ENCODE peak calls at places on chromosomes 5 and 9, in eight cellular contexts. One of them, this sample, is unnamed.

GRCh38 chr5:137666901-137667300 is 69.0 kb downstream of the KLHL3 start:
- DNase-seq in tibial nerve: no peak
- DNase-seq in body of pancreas: no peak
- DNase-seq in adrenal gland: no peak
- DNase-seq in lower leg skin: no peak
- DNase-seq in suprapubic skin: no peak
- DNase-seq in esophagus squamous epithelium: no peak
- DNase-seq in ovary: no peak
- DNase-seq in this sample: no peak

GRCh38 chr9:131951905-131952304 is 127.8 kb downstream of the MED27 start:
- DNase-seq in adrenal gland: peak; percentile 23
- DNase-seq in ovary: no peak
- DNase-seq in esophagus squamous epithelium: no peak
- DNase-seq in tibial nerve: peak; percentile 48
- DNase-seq in lower leg skin: no peak
- DNase-seq in suprapubic skin: no peak
- DNase-seq in body of pancreas: no peak
- DNase-seq in this sample: no peak

GRCh38 chr9:114361542-114361941 is 26.2 kb downstream of the AKNA start:
- DNase-seq in lower leg skin: no peak
- DNase-seq in adrenal gland: no peak
- DNase-seq in body of pancreas: no peak
- DNase-seq in ovary: no peak
- DNase-seq in tibial nerve: no peak
- DNase-seq in suprapubic skin: no peak
- DNase-seq in esophagus squamous epithelium: no peak
- DNase-seq in this sample: no peak

GRCh38 chr5:148011407-148012124 is 52.2 kb upstream of the SPINK5 start:
- DNase-seq in adrenal gland: peak; percentile 72
- DNase-seq in lower leg skin: no peak
- DNase-seq in tibial nerve: no peak
- DNase-seq in ovary: no peak
- DNase-seq in body of pancreas: no peak
- DNase-seq in esophagus squamous epithelium: no peak
- DNase-seq in suprapubic skin: no peak
- DNase-seq in this sample: peak; percentile 12

GRCh38 chr9:125061391-125061790 is 81.9 kb downstream of the SCAI start:
- DNase-seq in adrenal gland: no peak
- DNase-seq in ovary: no peak
- DNase-seq in lower leg skin: no peak
- DNase-seq in suprapubic skin: no peak
- DNase-seq in body of pancreas: no peak
- DNase-seq in esophagus squamous epithelium: no peak
- DNase-seq in tibial nerve: no peak
- DNase-seq in this sample: no peak

GRCh38 chr9:83167126-83167525 is 104.2 kb upstream of the RASEF start:
- DNase-seq in esophagus squamous epithelium: no peak
- DNase-seq in adrenal gland: no peak
- DNase-seq in body of pancreas: no peak
- DNase-seq in lower leg skin: no peak
- DNase-seq in tibial nerve: no peak
- DNase-seq in suprapubic skin: no peak
- DNase-seq in ovary: no peak
- DNase-seq in this sample: no peak

GRCh38 chr9:34957492-34958410 is at the start of gene PHF24:
- DNase-seq in suprapubic skin: no peak
- DNase-seq in adrenal gland: no peak
- DNase-seq in ovary: no peak
- DNase-seq in tibial nerve: no peak
- DNase-seq in lower leg skin: peak; percentile 82
- DNase-seq in body of pancreas: no peak
- DNase-seq in esophagus squamous epithelium: no peak
- DNase-seq in this sample: no peak

GRCh38 chr5:1660511-1660910 is 136.8 kb upstream of the LPCAT1 start:
- DNase-seq in ovary: no peak
- DNase-seq in suprapubic skin: no peak
- DNase-seq in tibial nerve: no peak
- DNase-seq in adrenal gland: no peak
- DNase-seq in esophagus squamous epithelium: no peak
- DNase-seq in lower leg skin: peak; percentile 77
- DNase-seq in body of pancreas: no peak
- DNase-seq in this sample: no peak

GRCh38 chr9:84668204-84669007 is 1.1 kb upstream of the NTRK2 start:
- DNase-seq in tibial nerve: peak; percentile 75
- DNase-seq in adrenal gland: peak; percentile 33
- DNase-seq in body of pancreas: peak; percentile 69
- DNase-seq in lower leg skin: peak; percentile 92
- DNase-seq in ovary: peak; percentile 83
- DNase-seq in suprapubic skin: peak; percentile 68
- DNase-seq in esophagus squamous epithelium: no peak
- DNase-seq in this sample: no peak

GRCh38 chr5:176837707-176838115 is 27.4 kb downstream of the UNC5A start:
- DNase-seq in lower leg skin: peak; percentile 92
- DNase-seq in suprapubic skin: peak; percentile 80
- DNase-seq in body of pancreas: peak; percentile 88
- DNase-seq in ovary: peak; percentile 93
- DNase-seq in esophagus squamous epithelium: no peak
- DNase-seq in tibial nerve: peak; percentile 75
- DNase-seq in adrenal gland: peak; percentile 95
- DNase-seq in this sample: peak; percentile 74

GRCh38 chr5:6785861-6786180 is 72.6 kb downstream of the TENT4A start:
- DNase-seq in body of pancreas: no peak
- DNase-seq in adrenal gland: no peak
- DNase-seq in tibial nerve: no peak
- DNase-seq in esophagus squamous epithelium: no peak
- DNase-seq in ovary: no peak
- DNase-seq in suprapubic skin: no peak
- DNase-seq in lower leg skin: no peak
- DNase-seq in this sample: no peak

GRCh38 chr5:18761801-18762200 is 1127.5 kb downstream of the TAF11L14 start:
- DNase-seq in esophagus squamous epithelium: no peak
- DNase-seq in tibial nerve: no peak
- DNase-seq in lower leg skin: no peak
- DNase-seq in ovary: no peak
- DNase-seq in body of pancreas: no peak
- DNase-seq in suprapubic skin: no peak
- DNase-seq in adrenal gland: no peak
- DNase-seq in this sample: no peak

GRCh38 chr9:37350486-37351190 is 71.9 kb upstream of the GRHPR start:
- DNase-seq in adrenal gland: no peak
- DNase-seq in ovary: no peak
- DNase-seq in lower leg skin: no peak
- DNase-seq in body of pancreas: no peak
- DNase-seq in esophagus squamous epithelium: no peak
- DNase-seq in tibial nerve: no peak
- DNase-seq in suprapubic skin: no peak
- DNase-seq in this sample: no peak

GRCh38 chr5:81486711-81487110 is 92.8 kb upstream of the ACOT12 start:
- DNase-seq in lower leg skin: no peak
- DNase-seq in body of pancreas: no peak
- DNase-seq in tibial nerve: no peak
- DNase-seq in esophagus squamous epithelium: no peak
- DNase-seq in suprapubic skin: no peak
- DNase-seq in adrenal gland: no peak
- DNase-seq in ovary: no peak
- DNase-seq in this sample: no peak

GRCh38 chr5:131252824-131253171 is 11.1 kb upstream of the CDC42SE2 start:
- DNase-seq in ovary: no peak
- DNase-seq in tibial nerve: peak; percentile 43
- DNase-seq in lower leg skin: peak; percentile 90
- DNase-seq in esophagus squamous epithelium: peak; percentile 7
- DNase-seq in adrenal gland: peak; percentile 41
- DNase-seq in suprapubic skin: no peak
- DNase-seq in body of pancreas: no peak
- DNase-seq in this sample: no peak

GRCh38 chr5:158514353-158514960 is 585.3 kb downstream of the EBF1 start:
- DNase-seq in ovary: no peak
- DNase-seq in body of pancreas: no peak
- DNase-seq in suprapubic skin: no peak
- DNase-seq in adrenal gland: no peak
- DNase-seq in lower leg skin: no peak
- DNase-seq in esophagus squamous epithelium: no peak
- DNase-seq in tibial nerve: no peak
- DNase-seq in this sample: no peak

GRCh38 chr5:103498211-103498610 is 64.4 kb downstream of the NUDT12 start:
- DNase-seq in tibial nerve: no peak
- DNase-seq in ovary: no peak
- DNase-seq in esophagus squamous epithelium: no peak
- DNase-seq in suprapubic skin: no peak
- DNase-seq in body of pancreas: no peak
- DNase-seq in lower leg skin: no peak
- DNase-seq in adrenal gland: no peak
- DNase-seq in this sample: no peak

GRCh38 chr9:136674786-136675349 is 12.2 kb downstream of the EGFL7 start:
- DNase-seq in adrenal gland: no peak
- DNase-seq in body of pancreas: peak; percentile 84
- DNase-seq in tibial nerve: no peak
- DNase-seq in esophagus squamous epithelium: no peak
- DNase-seq in ovary: no peak
- DNase-seq in lower leg skin: no peak
- DNase-seq in suprapubic skin: no peak
- DNase-seq in this sample: no peak

GRCh38 chr9:136673970-136674785 is 11.5 kb downstream of the EGFL7 start:
- DNase-seq in tibial nerve: no peak
- DNase-seq in body of pancreas: no peak
- DNase-seq in esophagus squamous epithelium: no peak
- DNase-seq in adrenal gland: no peak
- DNase-seq in ovary: no peak
- DNase-seq in lower leg skin: no peak
- DNase-seq in suprapubic skin: no peak
- DNase-seq in this sample: no peak

GRCh38 chr9:136676297-136676794 is 10.9 kb downstream of the AGPAT2 start:
- DNase-seq in body of pancreas: no peak
- DNase-seq in suprapubic skin: no peak
- DNase-seq in lower leg skin: no peak
- DNase-seq in esophagus squamous epithelium: no peak
- DNase-seq in adrenal gland: no peak
- DNase-seq in ovary: no peak
- DNase-seq in tibial nerve: no peak
- DNase-seq in this sample: no peak

GRCh38 chr9:136676920-136677686 is 10.2 kb downstream of the AGPAT2 start:
- DNase-seq in body of pancreas: no peak
- DNase-seq in ovary: no peak
- DNase-seq in esophagus squamous epithelium: no peak
- DNase-seq in tibial nerve: no peak
- DNase-seq in lower leg skin: no peak
- DNase-seq in adrenal gland: no peak
- DNase-seq in suprapubic skin: no peak
- DNase-seq in this sample: no peak

DNA sequence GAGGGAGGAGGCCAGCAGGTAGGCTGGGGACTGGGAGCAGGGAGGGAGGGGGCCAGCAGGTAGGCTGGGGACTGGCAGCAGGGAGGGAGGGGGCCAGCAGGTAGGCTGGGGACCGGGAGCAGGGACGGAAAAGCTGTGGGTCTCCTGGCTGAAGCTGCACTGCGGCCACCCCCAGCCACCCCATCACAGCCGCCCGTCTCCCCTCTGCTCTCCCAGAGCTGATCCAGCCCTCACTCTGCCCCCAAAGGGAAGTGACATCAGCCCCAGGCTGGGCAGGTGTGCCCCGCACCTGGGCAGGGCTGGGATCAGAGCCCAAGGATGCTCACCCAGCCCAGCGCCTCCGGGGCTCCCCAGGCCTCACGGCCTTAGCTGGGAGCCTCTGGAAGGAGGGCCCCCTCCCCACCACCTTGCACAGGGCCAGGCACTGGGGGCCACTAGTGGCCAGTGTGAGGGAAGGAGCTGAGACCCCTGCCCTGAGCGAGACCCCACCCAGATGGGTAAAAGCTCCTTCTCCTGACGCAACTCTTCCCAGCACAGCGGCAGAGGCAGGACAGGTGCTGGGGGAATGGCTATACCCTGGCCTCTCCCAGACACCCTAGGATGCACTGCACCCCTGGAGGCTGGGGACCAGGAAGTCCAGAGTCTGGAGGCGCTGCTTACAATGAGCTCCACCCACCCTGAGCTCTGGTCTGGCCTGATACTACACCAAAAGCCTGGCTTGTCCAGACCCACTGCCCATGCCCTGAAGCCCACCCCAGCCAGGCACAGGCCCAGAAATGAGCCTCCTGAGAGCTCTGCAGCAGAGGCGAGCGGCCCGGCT is 11.6 kb downstream of the AGPAT2 start:
- DNase-seq in body of pancreas: no peak
- DNase-seq in adrenal gland: no peak
- DNase-seq in ovary: no peak
- DNase-seq in lower leg skin: no peak
- DNase-seq in suprapubic skin: no peak
- DNase-seq in tibial nerve: no peak
- DNase-seq in esophagus squamous epithelium: no peak
- DNase-seq in this sample: no peak
- TF ChIP-seq POLR2A in body of pancreas: no peak
- TF ChIP-seq POLR2A in adrenal gland: no peak
- TF ChIP-seq POLR2A in ovary: no peak
- TF ChIP-seq POLR2A in lower leg skin: no peak
- TF ChIP-seq POLR2A in suprapubic skin: no peak
- TF ChIP-seq POLR2A in tibial nerve: no peak
- TF ChIP-seq POLR2A in esophagus squamous epithelium: no peak
- TF ChIP-seq POLR2A in this sample: no peak

GRCh38 chr9:85940832-85941616 is at the start of gene NAA35:
- DNase-seq in body of pancreas: peak; percentile 99
- DNase-seq in adrenal gland: peak; percentile 99
- DNase-seq in esophagus squamous epithelium: peak; percentile 84
- DNase-seq in lower leg skin: peak; percentile 100
- DNase-seq in ovary: peak; percentile 99
- DNase-seq in tibial nerve: peak; percentile 98
- DNase-seq in suprapubic skin: peak; percentile 99
- DNase-seq in this sample: peak; percentile 98
- TF ChIP-seq POLR2A in body of pancreas: peak; percentile 19
- TF ChIP-seq POLR2A in adrenal gland: peak; percentile 51
- TF ChIP-seq POLR2A in esophagus squamous epithelium: peak; percentile 78
- TF ChIP-seq POLR2A in lower leg skin: peak; percentile 20
- TF ChIP-seq POLR2A in ovary: peak; percentile 36
- TF ChIP-seq POLR2A in tibial nerve: no peak
- TF ChIP-seq POLR2A in suprapubic skin: no peak
- TF ChIP-seq POLR2A in this sample: peak; percentile 52

DNA sequence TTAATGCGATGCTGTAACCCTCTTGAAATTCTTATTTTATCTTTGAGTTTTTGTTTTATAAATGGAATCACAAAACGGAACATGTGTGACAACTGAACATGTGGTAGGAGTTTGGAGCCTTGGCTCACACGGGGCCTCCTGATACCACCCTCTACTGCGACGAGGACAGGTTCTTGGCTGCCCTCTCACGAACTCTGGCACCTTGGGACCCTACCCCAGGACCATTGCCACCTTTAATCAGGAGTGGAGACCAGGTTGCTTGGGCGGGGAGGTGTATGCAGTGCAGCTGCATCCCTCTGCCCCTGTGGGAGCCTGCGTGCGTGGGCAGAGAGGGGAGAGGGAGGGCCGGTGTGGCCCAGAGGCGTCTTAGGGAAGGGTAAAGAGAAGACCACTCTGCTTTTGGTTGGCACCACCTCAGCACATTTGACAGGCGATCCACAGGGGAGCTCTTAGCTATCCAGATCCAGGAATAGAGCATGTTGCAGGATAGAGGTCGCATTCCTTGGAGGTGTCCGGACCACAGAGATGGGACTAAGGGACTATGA is 753.9 kb upstream of the PTPRD start:
- DNase-seq in adrenal gland: no peak
- DNase-seq in esophagus squamous epithelium: no peak
- DNase-seq in ovary: no peak
- DNase-seq in body of pancreas: no peak
- DNase-seq in suprapubic skin: no peak
- DNase-seq in lower leg skin: peak; percentile 74
- DNase-seq in tibial nerve: no peak
- DNase-seq in this sample: no peak
- TF ChIP-seq POLR2A in adrenal gland: no peak
- TF ChIP-seq POLR2A in esophagus squamous epithelium: no peak
- TF ChIP-seq POLR2A in ovary: no peak
- TF ChIP-seq POLR2A in body of pancreas: no peak
- TF ChIP-seq POLR2A in suprapubic skin: no peak
- TF ChIP-seq POLR2A in lower leg skin: no peak
- TF ChIP-seq POLR2A in tibial nerve: no peak
- TF ChIP-seq POLR2A in this sample: no peak

GRCh38 chr9:129174102-129174723 is 3.8 kb downstream of the IER5L start:
- DNase-seq in tibial nerve: peak; percentile 97
- DNase-seq in adrenal gland: peak; percentile 94
- DNase-seq in suprapubic skin: peak; percentile 95
- DNase-seq in ovary: peak; percentile 96
- DNase-seq in lower leg skin: peak; percentile 98
- DNase-seq in body of pancreas: peak; percentile 92
- DNase-seq in esophagus squamous epithelium: peak; percentile 30
- DNase-seq in this sample: peak; percentile 70
- TF ChIP-seq POLR2A in tibial nerve: no peak
- TF ChIP-seq POLR2A in adrenal gland: peak; percentile 16
- TF ChIP-seq POLR2A in suprapubic skin: no peak
- TF ChIP-seq POLR2A in ovary: peak; percentile 71
- TF ChIP-seq POLR2A in lower leg skin: no peak
- TF ChIP-seq POLR2A in body of pancreas: no peak
- TF ChIP-seq POLR2A in esophagus squamous epithelium: no peak
- TF ChIP-seq POLR2A in this sample: peak; percentile 24

This sample was measured in H54.